ENCODE peak calls at places on chromosomes 2 and 18, in four cellular contexts. A is IMR-90, P is GM12878, B is SK-N-SH. Y is an unnamed sample. For H3K4me1, the result is how much of the 10 kb centered on the place peaks cover.

GRCh38 chr2:189624648-189625355 is 36.5 kb upstream of the ASNSD1 start:
- DNase-seq in P (no peak), A (no peak), B (no peak), Y (no peak)

GRCh38 chr18:37392648-37393047 is 172.9 kb downstream of the CELF4 start:
- DNase-seq in B (no peak), P (no peak), A (no peak), Y (peak)

GRCh38 chr2:68266655-68267054 is 14.3 kb upstream of the PPP3R1 start:
- DNase-seq in P (no peak), B (no peak), A (no peak), Y (no peak)

GRCh38 chr2:160912276-160912675 is 248.0 kb upstream of the TANK start:
- DNase-seq in B (no peak), A (no peak), P (no peak), Y (no peak)

GRCh38 chr18:23515911-23516546 is 12.7 kb downstream of the RMC1 start:
- DNase-seq in B (peak), A (peak), P (peak), Y (peak)

GRCh38 chr2:118221952-118222594 is 133.8 kb downstream of the INSIG2 start:
- DNase-seq in A (peak), P (no peak), B (peak), Y (peak)

GRCh38 chr2:160205511-160205910 is 5.4 kb upstream of the ITGB6 start:
- DNase-seq in A (peak), B (no peak), P (no peak), Y (peak)

GRCh38 chr2:47218066-47218581 is 63.0 kb upstream of the STPG4 start:
- DNase-seq in B (no peak), P (no peak), A (no peak), Y (no peak)

GRCh38 chr2:45685299-45685698 is 33.8 kb downstream of the PRKCE start:
- DNase-seq in B (no peak), A (no peak), P (no peak), Y (no peak)

GRCh38 chr18:46481048-46481846 is 175.8 kb downstream of the LOXHD1 start:
- DNase-seq in P (no peak), A (peak), B (peak), Y (no peak)

GRCh38 chr2:69358914-69359313 is 28.1 kb downstream of the GFPT1 start:
- DNase-seq in A (no peak), B (no peak), P (no peak), Y (no peak)

GRCh38 chr2:128440666-128441340 is 122.1 kb upstream of the HS6ST1 start:
- DNase-seq in P (no peak), A (no peak), B (peak), Y (peak)

GRCh38 chr18:13447621-13448020 is 229.1 kb downstream of the LDLRAD4 start:
- DNase-seq in P (no peak), A (peak), B (peak), Y (peak)

GRCh38 chr2:64453710-64454315 is at the start of gene LGALSL:
- DNase-seq in P (no peak), B (peak), A (peak), Y (peak)

GRCh38 chr2:203687161-203687560 is 19.3 kb upstream of the CD28 start:
- DNase-seq in P (no peak), B (no peak), A (peak), Y (peak)

GRCh38 chr18:12534820-12535219 is 123.1 kb downstream of the SPIRE1 start:
- DNase-seq in A (no peak), P (no peak), B (no peak), Y (no peak)

GRCh38 chr2:133138693-133139092 is 429.6 kb downstream of the NCKAP5 start:
- DNase-seq in B (no peak), P (no peak), A (no peak), Y (no peak)

GRCh38 chr18:12745095-12745820 is 42.4 kb downstream of the PSMG2 start:
- DNase-seq in B (no peak), P (no peak), A (no peak), Y (no peak)

GRCh38 chr2:96816127-96816835 is at the start of gene CNNM3:
- DNase-seq in B (peak), A (peak), P (no peak), Y (peak)

GRCh38 chr2:158502984-158503383 is 46.2 kb downstream of the PKP4 start:
- DNase-seq in P (no peak), B (no peak), A (peak), Y (peak)

DNA sequence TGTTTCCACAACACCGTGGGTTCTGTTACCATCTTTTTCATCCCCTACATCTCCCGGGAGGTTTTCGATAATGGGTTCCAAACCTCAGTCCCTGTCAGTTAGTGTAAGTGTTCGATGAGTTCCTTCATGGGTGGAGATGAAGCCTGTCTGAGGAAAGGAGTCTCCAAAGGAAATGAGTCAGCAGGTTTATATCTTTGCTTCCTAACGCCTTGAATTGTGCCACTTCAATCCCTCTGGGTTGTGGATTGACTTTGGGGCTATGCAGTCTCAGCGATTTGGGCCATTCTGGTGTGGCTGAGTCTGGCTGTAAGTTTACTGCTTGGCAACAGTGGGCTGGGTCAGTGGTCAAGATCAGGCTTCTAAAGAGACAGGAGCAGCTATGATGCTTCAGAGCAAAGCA is 1.2 kb downstream of the SERPINB5 start:
- DNase-seq in A (no peak), B (no peak), P (no peak), Y (no peak)
- H2AFZ ChIP-seq in A (peak), B (no peak), P (no peak), Y (peak)

DNA sequence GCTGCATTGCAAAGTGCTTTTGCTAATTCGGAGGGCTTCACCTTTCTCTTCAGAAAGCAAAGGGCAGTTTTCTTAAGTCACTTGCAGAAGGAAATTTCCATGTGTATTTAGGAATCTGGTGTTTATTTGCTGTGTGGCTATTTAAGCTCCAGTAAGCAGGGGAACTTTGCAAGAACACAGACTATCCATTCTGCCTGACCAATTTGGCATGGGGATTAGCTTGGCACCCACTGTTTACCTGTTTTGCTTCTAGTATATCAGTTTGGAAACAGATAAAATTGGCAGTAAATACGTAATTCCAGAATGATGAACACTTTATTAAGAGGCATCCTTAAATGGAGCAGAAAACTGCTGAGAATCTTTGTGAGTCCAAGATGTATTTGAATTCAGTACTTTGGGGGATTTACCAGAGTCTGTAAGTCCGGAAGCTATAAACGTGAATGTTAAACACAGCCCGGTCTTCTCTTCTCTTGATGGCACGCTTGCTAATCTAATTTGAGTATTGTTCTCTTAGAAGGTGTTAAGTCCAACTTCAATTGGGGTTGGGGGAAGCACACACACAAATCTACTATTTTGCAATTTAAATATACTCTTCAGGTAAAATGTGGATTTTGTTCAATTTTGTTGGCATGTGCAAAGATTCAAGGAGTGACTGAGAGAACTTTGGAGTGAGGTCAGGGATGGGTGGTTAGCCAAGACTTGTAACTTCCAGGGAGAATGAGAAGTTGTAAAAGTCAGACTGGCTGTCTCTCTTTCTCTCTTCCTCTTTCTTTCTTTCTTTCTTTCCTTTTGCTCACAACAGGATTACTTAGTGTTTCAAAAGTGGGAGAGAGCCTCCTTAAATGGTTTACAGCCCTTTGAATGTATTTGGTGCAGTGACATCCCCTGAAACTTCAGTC is 705 bp downstream of the ACKR3 start:
- DNase-seq in P (no peak), A (no peak), B (no peak), Y (peak)
- H3K4me1 ChIP-seq in P (under half), A (under half), B (under half), Y (under half)

DNA sequence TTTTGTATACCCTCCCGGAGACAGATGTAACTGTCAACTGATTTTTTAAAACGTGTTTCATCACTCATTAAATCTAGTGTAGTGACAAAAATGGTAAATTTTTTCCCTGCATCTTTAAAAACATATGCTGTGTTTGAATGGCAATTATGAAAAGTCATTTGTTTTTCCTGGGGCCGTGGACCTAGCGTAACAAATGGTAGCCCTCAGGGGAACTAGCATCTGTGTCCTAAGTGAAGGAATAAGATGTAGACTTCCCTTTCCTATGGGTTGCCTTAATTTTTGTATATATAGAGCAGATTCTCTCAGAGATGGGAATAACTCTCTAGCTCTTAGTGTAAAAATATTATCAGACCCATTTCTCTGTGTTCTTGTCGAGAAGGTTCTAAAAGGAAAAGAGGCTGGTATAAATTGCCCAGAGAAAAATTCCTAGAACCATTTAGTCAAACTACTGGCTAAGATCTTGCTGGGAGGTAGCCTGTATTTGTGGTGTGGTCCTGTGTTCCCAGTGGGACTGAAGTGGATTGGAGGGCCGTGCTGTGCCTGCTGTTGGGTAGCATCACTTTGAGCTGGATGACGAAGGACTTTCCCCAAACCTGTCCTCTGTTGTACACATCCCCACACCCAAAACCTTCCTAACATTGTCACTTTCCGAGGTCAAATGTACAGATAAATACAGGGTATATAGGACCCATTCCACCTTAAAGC is 85.8 kb downstream of the LIMS1 start:
- DNase-seq in A (no peak), P (no peak), B (no peak), Y (no peak)
- H3K4me2 ChIP-seq in A (no peak), P (no peak), B (no peak), Y (no peak)

GRCh38 chr2:157160131-157160530 is 97.4 kb upstream of the GALNT5 start:
- DNase-seq in P (no peak), A (no peak), B (no peak), Y (no peak)
- H2AFZ ChIP-seq in P (no peak), A (no peak), B (no peak), Y (no peak)

GRCh38 chr2:231604101-231604684 is 11.5 kb downstream of the TEX44 start:
- DNase-seq in P (no peak), B (no peak), A (no peak), Y (peak)

GRCh38 chr2:231602874-231603467 is 10.3 kb downstream of the TEX44 start:
- DNase-seq in B (no peak), A (no peak), P (no peak), Y (no peak)

GRCh38 chr2:231597627-231598026 is 5.0 kb downstream of the TEX44 start:
- DNase-seq in B (no peak), P (no peak), A (no peak), Y (no peak)

GRCh38 chr2:231601356-231602229 is 8.9 kb downstream of the TEX44 start:
- DNase-seq in A (peak), P (no peak), B (peak), Y (peak)

GRCh38 chr2:231600619-231601355 is 8.1 kb downstream of the TEX44 start:
- DNase-seq in A (no peak), P (no peak), B (peak), Y (no peak)
- H3K4me1 ChIP-seq in A (under half), P (under half), B (under half), Y (under half)

DNA sequence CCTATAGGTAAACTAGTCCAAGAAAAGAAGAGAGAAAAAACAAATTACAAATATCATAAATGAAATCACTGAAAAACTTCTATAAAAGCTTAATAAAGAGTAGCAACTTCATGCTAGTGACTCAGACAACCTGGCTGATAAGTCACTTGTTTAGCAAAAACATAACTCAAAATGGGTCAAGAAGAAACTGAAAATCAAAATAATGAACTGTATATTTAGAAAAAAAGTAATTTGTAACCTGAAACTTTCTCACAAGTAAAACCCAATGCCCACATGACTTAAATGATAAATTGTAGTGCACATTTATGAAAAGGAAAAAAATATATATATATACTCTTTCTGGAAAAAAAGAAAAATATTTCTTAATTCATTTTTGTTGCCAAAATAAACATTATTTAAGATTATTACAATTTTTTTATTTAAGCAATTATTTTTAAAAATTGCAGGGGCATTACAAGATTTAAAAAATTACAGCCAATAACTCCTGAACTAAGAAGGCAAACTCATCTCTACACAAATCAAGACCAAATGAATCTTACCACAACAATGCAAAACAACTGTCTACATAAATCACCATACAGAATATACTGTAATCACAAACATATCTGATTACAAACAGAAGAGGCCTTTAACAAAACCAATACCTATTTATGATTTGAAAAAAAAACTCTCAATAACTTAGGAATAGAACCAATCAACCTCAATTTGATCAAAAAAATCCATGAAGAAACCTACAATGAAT is 406.3 kb downstream of the CDH7 start:
- DNase-seq in P (no peak), A (no peak), B (no peak), Y (no peak)
- H3K4me2 ChIP-seq in P (no peak), A (no peak), B (no peak), Y (no peak)

DNA sequence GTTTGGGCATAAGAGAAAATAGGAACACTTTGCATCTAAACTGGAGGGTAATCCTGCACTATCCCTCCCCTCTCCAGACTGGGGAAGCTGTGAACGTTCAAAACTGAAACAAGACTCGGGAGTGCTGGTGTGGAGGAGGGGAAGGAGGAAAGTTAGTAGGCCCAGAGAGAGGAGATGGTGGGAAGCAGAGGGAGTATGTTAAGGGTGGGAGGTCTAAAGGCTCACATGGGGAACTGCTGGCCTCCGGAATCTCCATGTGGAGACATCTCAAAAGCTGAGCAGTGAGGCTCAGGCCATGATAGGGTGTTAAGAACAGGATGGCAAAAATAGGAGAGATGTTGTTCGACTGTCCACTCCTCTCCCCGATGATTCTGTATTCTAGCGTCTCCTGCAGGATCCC is 47.9 kb downstream of the ADD2 start:
- DNase-seq in B (no peak), P (no peak), A (no peak), Y (no peak)
- H2AFZ ChIP-seq in B (no peak), P (no peak), A (no peak), Y (no peak)

GRCh38 chr2:135050132-135050531 is 2.0 kb upstream of the RAB3GAP1 start:
- DNase-seq in A (no peak), P (no peak), B (no peak), Y (no peak)
- H3K4me1 ChIP-seq in A (under half), P (under half), B (under half), Y (under half)

GRCh38 chr2:66890286-66890812 is 455.4 kb downstream of the MEIS1 start:
- DNase-seq in A (peak), P (no peak), B (no peak), Y (no peak)
- H3K4me2 ChIP-seq in A (no peak), P (no peak), B (no peak), Y (no peak)

Y was measured in osteoblast.